ENCODE peak calls at places on chromosome 10, in four cellular contexts. R, N, B and W are unnamed samples.

GRCh38 chr10:20922461-20922860 is 25.4 kb upstream of the NEBL start:
- DNase-seq in N (no peak), B (no peak), R (no peak), W (no peak)

GRCh38 chr10:88515235-88515634 is 67.9 kb downstream of the RNLS start:
- DNase-seq in N (no peak), B (no peak), R (no peak), W (no peak)

GRCh38 chr10:96618648-96619047 is 31.8 kb upstream of the TM9SF3 start:
- DNase-seq in N (no peak), B (no peak), R (peak), W (no peak)

GRCh38 chr10:131061221-131061620 is 250.3 kb downstream of the TCERG1L start:
- DNase-seq in B (no peak), N (peak), R (no peak), W (no peak)

GRCh38 chr10:74079028-74079913 is 71.4 kb downstream of the AP3M1 start:
- DNase-seq in B (no peak), R (no peak), N (no peak), W (no peak)

GRCh38 chr10:109411897-109412296 is 511.4 kb downstream of the XPNPEP1 start:
- DNase-seq in R (no peak), B (no peak), N (no peak), W (no peak)

GRCh38 chr10:11377267-11377666 is 234.2 kb downstream of the USP6NL start:
- DNase-seq in B (no peak), N (no peak), R (no peak), W (no peak)

GRCh38 chr10:47396311-47396717 is 12.2 kb upstream of the ZNF488 start:
- DNase-seq in R (no peak), N (no peak), B (no peak), W (no peak)

GRCh38 chr10:80259405-80259871 is 30.0 kb downstream of the MAT1A start:
- DNase-seq in N (peak), R (no peak), B (no peak), W (no peak)

GRCh38 chr10:7593068-7593467 is 73.7 kb downstream of the ITIH5 start:
- DNase-seq in R (peak), B (no peak), N (no peak), W (no peak)

GRCh38 chr10:11035318-11035920 is 17.7 kb downstream of the CELF2 start:
- DNase-seq in N (no peak), B (no peak), R (peak), W (no peak)

GRCh38 chr10:74208997-74209396 is 58.0 kb downstream of the ADK start:
- DNase-seq in B (no peak), R (no peak), N (no peak), W (no peak)

GRCh38 chr10:51342381-51342780 is 268.1 kb downstream of the PRKG1 start:
- DNase-seq in N (no peak), R (no peak), B (no peak), W (no peak)

GRCh38 chr10:34732926-34733325 is 82.2 kb downstream of the PARD3 start:
- DNase-seq in N (no peak), R (no peak), B (no peak), W (peak)
- TF ChIP-seq CTCF in N (no peak), R (no peak), B (peak), W (peak)

GRCh38 chr10:101065479-101066145 is 3.8 kb downstream of the KAZALD1 start:
- DNase-seq in R (no peak), N (no peak), B (no peak), W (no peak)

GRCh38 chr10:101062231-101063161 is 707 bp downstream of the KAZALD1 start:
- DNase-seq in N (no peak), B (peak), R (peak), W (peak)

GRCh38 chr10:101064415-101065030 is 2.7 kb downstream of the KAZALD1 start:
- DNase-seq in B (no peak), R (no peak), N (no peak), W (no peak)

GRCh38 chr10:101063162-101063525 is 1.4 kb downstream of the KAZALD1 start:
- DNase-seq in N (no peak), B (no peak), R (no peak), W (no peak)

DNA sequence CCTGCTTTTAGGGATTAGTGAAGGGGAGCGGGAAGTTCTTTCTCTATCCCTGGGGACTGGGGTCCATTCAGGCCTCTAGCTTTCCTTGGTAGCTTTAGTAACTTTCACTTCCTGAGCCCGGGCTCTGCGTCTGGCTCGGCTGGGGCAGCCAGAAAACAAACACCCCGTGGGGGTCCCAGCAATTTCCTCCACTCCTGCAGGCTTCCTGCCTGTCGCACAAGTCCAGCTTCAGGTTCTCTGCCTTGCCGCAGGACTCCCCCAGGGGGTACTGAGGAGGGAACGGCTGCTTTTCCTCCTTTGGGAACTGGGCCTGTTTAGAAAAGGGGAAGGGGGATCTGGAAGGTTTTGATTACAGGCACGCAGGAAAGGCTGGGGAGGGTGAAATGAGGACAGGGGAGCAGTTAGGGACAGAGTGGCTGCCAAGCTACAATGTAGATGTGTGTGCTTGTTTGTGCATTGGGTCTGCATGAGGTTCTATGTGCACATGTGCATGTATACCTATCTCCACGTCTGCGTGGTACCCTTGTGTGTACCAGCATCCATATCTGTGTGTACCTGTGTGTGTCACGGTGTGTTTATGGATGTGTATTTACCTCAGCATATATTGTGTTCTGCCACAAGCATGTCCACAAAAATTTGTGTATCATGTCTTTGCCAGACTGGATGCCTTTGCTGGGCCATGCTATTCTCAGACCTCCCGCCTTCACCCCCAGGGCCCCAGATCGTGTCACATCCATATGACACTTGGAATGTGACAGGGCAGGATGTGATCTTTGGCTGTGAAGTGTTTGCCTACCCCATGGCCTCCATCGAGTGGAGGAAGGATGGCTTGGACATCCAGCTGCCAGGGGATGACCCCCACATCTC is 2.0 kb downstream of the KAZALD1 start:
- DNase-seq in R (no peak), B (no peak), N (no peak), W (no peak)
- H3K4me3 ChIP-seq in R (no peak), B (no peak), N (no peak), W (no peak)

GRCh38 chr10:79068203-79068561 is 584 bp upstream of the ZMIZ1 start:
- DNase-seq in R (no peak), N (no peak), B (no peak), W (peak)

GRCh38 chr10:79067241-79068202 is 1.2 kb upstream of the ZMIZ1 start:
- DNase-seq in B (peak), N (peak), R (peak), W (peak)

GRCh38 chr10:79065091-79065551 is 3.6 kb upstream of the ZMIZ1 start:
- DNase-seq in N (no peak), R (no peak), B (no peak), W (no peak)

GRCh38 chr10:79065853-79066252 is 2.9 kb upstream of the ZMIZ1 start:
- DNase-seq in R (no peak), B (no peak), N (no peak), W (no peak)

GRCh38 chr10:79066460-79067240 is 2.1 kb upstream of the ZMIZ1 start:
- DNase-seq in N (no peak), B (no peak), R (no peak), W (no peak)
- TF ChIP-seq CTCF in N (no peak), B (peak), R (no peak), W (no peak)

GRCh38 chr10:556971-557370 is 132.5 kb downstream of the DIP2C start:
- DNase-seq in B (no peak), N (no peak), R (no peak), W (no peak)
- H3K4me3 ChIP-seq in B (no peak), N (no peak), R (no peak), W (no peak)

DNA sequence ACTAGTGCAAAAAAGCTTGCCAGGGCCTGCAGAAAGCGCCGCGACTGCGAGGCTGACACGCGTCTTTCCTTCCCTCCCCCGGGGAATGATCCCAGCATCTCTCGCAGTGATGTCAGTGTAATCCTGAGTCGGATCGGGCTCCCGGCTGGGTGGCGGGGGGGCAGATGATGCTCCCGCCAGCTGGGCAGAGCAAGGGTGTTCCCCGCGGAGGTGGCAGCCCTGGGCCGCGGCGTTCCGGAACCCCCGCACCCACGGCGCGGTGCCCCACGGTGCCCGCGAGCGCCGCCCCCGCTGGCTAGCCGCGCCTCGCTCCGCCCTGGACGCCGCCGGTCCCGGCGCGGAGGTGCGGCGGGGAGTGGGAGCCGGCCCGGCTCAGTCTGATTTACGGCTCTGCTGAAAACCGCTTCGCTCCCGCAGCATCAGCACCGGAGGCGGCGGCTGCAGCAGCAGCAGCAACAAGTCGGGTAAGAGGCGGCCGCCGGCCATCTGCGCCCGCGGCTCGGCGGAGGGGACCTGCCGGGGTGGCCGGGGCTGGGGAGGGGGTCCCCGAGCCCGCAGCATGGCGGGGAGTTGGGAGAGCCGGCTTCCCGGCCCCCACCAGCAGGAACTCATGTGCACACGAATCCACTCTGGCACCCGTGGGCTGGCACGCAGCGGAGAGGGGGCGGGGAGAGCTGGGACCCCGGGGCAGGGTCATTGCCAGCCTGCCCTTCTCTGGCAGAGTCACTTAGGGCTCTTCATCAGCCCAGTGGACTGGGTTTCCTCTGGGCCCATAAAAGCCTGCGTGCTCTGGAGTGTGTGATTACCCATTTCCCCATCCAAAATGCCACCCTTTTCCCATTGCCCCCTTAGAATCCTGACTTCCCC is at the start of gene ZNF365:
- DNase-seq in R (no peak), N (peak), B (no peak), W (peak)
- TF ChIP-seq CTCF in R (no peak), N (no peak), B (no peak), W (no peak)

GRCh38 chr10:70584366-70584765 is 18.2 kb downstream of the PRF1 start:
- DNase-seq in B (no peak), N (no peak), R (no peak), W (no peak)
- H3K4me3 ChIP-seq in B (no peak), N (no peak), R (no peak), W (no peak)

GRCh38 chr10:46299267-46299530 is 12.4 kb downstream of the ANTXRL start:
- DNase-seq in R (no peak), N (peak), B (no peak), W (no peak)
- TF ChIP-seq CTCF in R (no peak), N (no peak), B (no peak), W (no peak)